ENCODE peak calls at places on chromosomes 11 and 22, in nine cellular contexts. B is body of pancreas; D is GM06990; J is transverse colon; R is HFFc6; S is NCI-H345; L is neuronal stem cell; T is GM20000; Y is stimulated activated CD4-positive, alpha-beta T cell treated with anti-CD3 and anti-CD28 coated beads, Interleukin-2, amount 100 ng/mL, for 48 hours. H is an unnamed sample.

GRCh38 chr11:21474529-21474928 is 718.4 kb upstream of the ANO5 start:
- DNase-seq in L (no peak), J (no peak), D (no peak), S (no peak), T (no peak), B (no peak), Y (no peak), R (no peak), H (no peak)

GRCh38 chr11:46277623-46278386 is at the start of gene CREB3L1:
- DNase-seq in J (peak), D (no peak), T (no peak), L (no peak), Y (no peak), B (no peak), S (no peak), R (no peak), H (no peak)

GRCh38 chr11:126485021-126485781 is 129.7 kb downstream of the ST3GAL4 start:
- DNase-seq in R (peak), L (no peak), S (no peak), B (no peak), T (no peak), J (no peak), Y (no peak), D (no peak), H (no peak)

GRCh38 chr11:35639591-35640179 is 21.4 kb downstream of the FJX1 start:
- DNase-seq in B (no peak), S (no peak), T (no peak), R (no peak), Y (no peak), J (no peak), D (no peak), L (no peak), H (no peak)

GRCh38 chr22:25153961-25154685 is 45.5 kb upstream of the CRYBB3 start:
- DNase-seq in B (peak), Y (no peak), J (peak), D (no peak), L (no peak), S (no peak), T (no peak), R (peak), H (peak)

GRCh38 chr22:26586556-26587325 is 3.2 kb downstream of the TPST2 start:
- DNase-seq in Y (no peak), B (no peak), D (no peak), J (peak), R (no peak), T (no peak), S (no peak), L (no peak), H (no peak)

GRCh38 chr11:69773626-69774353 is 1.4 kb downstream of the FGF4 start:
- DNase-seq in L (no peak), D (no peak), R (no peak), J (no peak), B (no peak), S (no peak), T (no peak), Y (no peak), H (no peak)

GRCh38 chr22:46593996-46594946 is 25.9 kb upstream of the GRAMD4 start:
- DNase-seq in S (no peak), R (no peak), D (no peak), Y (no peak), J (no peak), L (no peak), B (no peak), T (no peak), H (no peak)

GRCh38 chr11:109237636-109238035 is 184.4 kb upstream of the C11orf87 start:
- DNase-seq in Y (no peak), S (no peak), D (no peak), J (no peak), B (no peak), T (no peak), L (no peak), R (no peak), H (no peak)

GRCh38 chr22:26846645-26847044 is 189.3 kb downstream of the MIAT start:
- DNase-seq in L (no peak), R (no peak), Y (no peak), J (no peak), T (no peak), B (no peak), S (no peak), D (no peak), H (no peak)

GRCh38 chr22:39290724-39291161 is 28.7 kb downstream of the RPL3 start:
- DNase-seq in S (no peak), R (no peak), T (no peak), L (no peak), J (no peak), D (no peak), Y (no peak), B (peak), H (no peak)

GRCh38 chr11:19703211-19703610 is 9.4 kb upstream of the NAV2 start:
- DNase-seq in R (no peak), Y (no peak), J (no peak), D (no peak), S (no peak), L (no peak), B (no peak), T (no peak), H (no peak)

GRCh38 chr11:41578421-41579047 is 119.1 kb upstream of the LRRC4C start:
- DNase-seq in B (no peak), Y (no peak), J (no peak), L (no peak), D (peak), R (no peak), S (no peak), T (no peak), H (no peak)

GRCh38 chr11:86931965-86932332 is 23.2 kb downstream of the FZD4 start:
- DNase-seq in L (no peak), S (peak), Y (no peak), J (no peak), R (peak), D (no peak), B (no peak), T (no peak), H (no peak)

GRCh38 chr22:35914357-35914664 is 114.3 kb downstream of the RBFOX2 start:
- DNase-seq in Y (no peak), T (no peak), R (no peak), S (no peak), D (no peak), B (no peak), L (no peak), J (no peak), H (no peak)

GRCh38 chr11:125036933-125037332 is 26.2 kb upstream of the SLC37A2 start:
- DNase-seq in B (no peak), R (peak), D (peak), T (no peak), S (no peak), J (no peak), Y (no peak), L (no peak), H (no peak)

GRCh38 chr11:133894956-133895549 is 49.7 kb upstream of the SPATA19 start:
- DNase-seq in D (peak), S (no peak), R (no peak), J (no peak), B (no peak), T (peak), L (no peak), Y (no peak), H (no peak)

GRCh38 chr11:79129702-79130101 is 311.1 kb downstream of the TENM4 start:
- DNase-seq in S (no peak), Y (no peak), B (no peak), D (no peak), J (no peak), T (no peak), R (no peak), L (no peak), H (no peak)

GRCh38 chr11:116697011-116697410 is 75.8 kb downstream of the BUD13 start:
- DNase-seq in J (no peak), Y (no peak), B (no peak), S (no peak), R (no peak), L (no peak), T (no peak), D (no peak), H (no peak)

GRCh38 chr11:100328626-100329340 is 358.3 kb upstream of the ARHGAP42 start:
- DNase-seq in L (no peak), Y (no peak), T (no peak), S (no peak), D (no peak), J (no peak), R (no peak), B (no peak), H (no peak)

GRCh38 chr11:126083829-126084607 is 21.4 kb upstream of the CDON start:
- DNase-seq in S (peak), T (no peak), R (no peak), J (no peak), L (peak), D (no peak), Y (peak), B (peak), H (peak)

GRCh38 chr11:107591098-107591445 is at the start of gene ELMOD1:
- DNase-seq in J (peak), Y (no peak), T (peak), L (peak), B (peak), D (peak), R (peak), S (peak), H (no peak)

GRCh38 chr11:35214792-35215193 is 75.8 kb downstream of the CD44 start:
- DNase-seq in B (no peak), D (no peak), T (no peak), Y (no peak), J (no peak), S (no peak), R (peak), L (no peak), H (no peak)

GRCh38 chr22:43824724-43825485 is 12.8 kb upstream of the EFCAB6 start:
- DNase-seq in J (no peak), T (no peak), D (no peak), Y (no peak), L (no peak), R (no peak), B (no peak), S (no peak), H (no peak)

GRCh38 chr11:862704-863388 is 20.2 kb downstream of the TSPAN4 start:
- DNase-seq in T (no peak), Y (no peak), R (no peak), L (no peak), J (no peak), S (no peak), B (no peak), D (no peak), H (no peak)

GRCh38 chr22:38191115-38191514 is 9.5 kb upstream of the PLA2G6 start:
- DNase-seq in Y (no peak), D (no peak), S (no peak), J (no peak), T (no peak), L (no peak), R (no peak), B (no peak), H (no peak)